ENCODE peak calls at places on chromosomes 7 and 10, in six cellular contexts. One of them, this sample, is unnamed.

GRCh38 chr10:129756912-129757861 is 206.9 kb downstream of the EBF3 start:
- DNase-seq in hypothalamus: no peak
- DNase-seq in activated naive CD8-positive, alpha-beta T cell treated with anti-CD3 and anti-CD28 coated beads, Interleukin-2, amount 50 U/mL, for 16 hours: no peak
- DNase-seq in HS-5: no peak
- DNase-seq in thoracic aorta: no peak
- DNase-seq in uterus: peak
- DNase-seq in this sample: no peak

GRCh38 chr10:78267070-78267469 is 233.4 kb downstream of the RPS24 start:
- DNase-seq in hypothalamus: no peak
- DNase-seq in activated naive CD8-positive, alpha-beta T cell treated with anti-CD3 and anti-CD28 coated beads, Interleukin-2, amount 50 U/mL, for 16 hours: no peak
- DNase-seq in HS-5: no peak
- DNase-seq in thoracic aorta: no peak
- DNase-seq in uterus: no peak
- DNase-seq in this sample: no peak

GRCh38 chr10:32878646-32879045 is 79.4 kb downstream of the ITGB1 start:
- DNase-seq in hypothalamus: no peak
- DNase-seq in activated naive CD8-positive, alpha-beta T cell treated with anti-CD3 and anti-CD28 coated beads, Interleukin-2, amount 50 U/mL, for 16 hours: no peak
- DNase-seq in HS-5: no peak
- DNase-seq in thoracic aorta: no peak
- DNase-seq in uterus: no peak
- DNase-seq in this sample: no peak

GRCh38 chr7:151808296-151809155 is 68.4 kb downstream of the PRKAG2 start:
- DNase-seq in hypothalamus: no peak
- DNase-seq in activated naive CD8-positive, alpha-beta T cell treated with anti-CD3 and anti-CD28 coated beads, Interleukin-2, amount 50 U/mL, for 16 hours: no peak
- DNase-seq in HS-5: peak
- DNase-seq in thoracic aorta: no peak
- DNase-seq in uterus: no peak
- DNase-seq in this sample: no peak

GRCh38 chr7:54956021-54956420 is 62.8 kb upstream of the EGFR start:
- DNase-seq in hypothalamus: no peak
- DNase-seq in activated naive CD8-positive, alpha-beta T cell treated with anti-CD3 and anti-CD28 coated beads, Interleukin-2, amount 50 U/mL, for 16 hours: no peak
- DNase-seq in HS-5: no peak
- DNase-seq in thoracic aorta: no peak
- DNase-seq in uterus: no peak
- DNase-seq in this sample: no peak

GRCh38 chr7:112547916-112548315 is 67.1 kb downstream of the LSMEM1 start:
- DNase-seq in hypothalamus: no peak
- DNase-seq in activated naive CD8-positive, alpha-beta T cell treated with anti-CD3 and anti-CD28 coated beads, Interleukin-2, amount 50 U/mL, for 16 hours: no peak
- DNase-seq in HS-5: no peak
- DNase-seq in thoracic aorta: no peak
- DNase-seq in uterus: no peak
- DNase-seq in this sample: no peak

GRCh38 chr7:151850484-151851159 is 26.3 kb downstream of the PRKAG2 start:
- DNase-seq in hypothalamus: no peak
- DNase-seq in activated naive CD8-positive, alpha-beta T cell treated with anti-CD3 and anti-CD28 coated beads, Interleukin-2, amount 50 U/mL, for 16 hours: no peak
- DNase-seq in HS-5: no peak
- DNase-seq in thoracic aorta: no peak
- DNase-seq in uterus: no peak
- DNase-seq in this sample: no peak

GRCh38 chr10:18140149-18140956 is at the start of gene CACNB2:
- DNase-seq in hypothalamus: no peak
- DNase-seq in activated naive CD8-positive, alpha-beta T cell treated with anti-CD3 and anti-CD28 coated beads, Interleukin-2, amount 50 U/mL, for 16 hours: no peak
- DNase-seq in HS-5: no peak
- DNase-seq in thoracic aorta: no peak
- DNase-seq in uterus: peak
- DNase-seq in this sample: peak

GRCh38 chr10:17022399-17022798 is 107.2 kb downstream of the CUBN start:
- DNase-seq in hypothalamus: no peak
- DNase-seq in activated naive CD8-positive, alpha-beta T cell treated with anti-CD3 and anti-CD28 coated beads, Interleukin-2, amount 50 U/mL, for 16 hours: no peak
- DNase-seq in HS-5: no peak
- DNase-seq in thoracic aorta: no peak
- DNase-seq in uterus: no peak
- DNase-seq in this sample: no peak

GRCh38 chr7:73891178-73891885 is 30.4 kb downstream of the TMEM270 start:
- DNase-seq in hypothalamus: no peak
- DNase-seq in activated naive CD8-positive, alpha-beta T cell treated with anti-CD3 and anti-CD28 coated beads, Interleukin-2, amount 50 U/mL, for 16 hours: no peak
- DNase-seq in HS-5: no peak
- DNase-seq in thoracic aorta: no peak
- DNase-seq in uterus: no peak
- DNase-seq in this sample: no peak

GRCh38 chr7:128791968-128792319 is at the start of gene CCDC136:
- DNase-seq in hypothalamus: no peak
- DNase-seq in activated naive CD8-positive, alpha-beta T cell treated with anti-CD3 and anti-CD28 coated beads, Interleukin-2, amount 50 U/mL, for 16 hours: no peak
- DNase-seq in HS-5: no peak
- DNase-seq in thoracic aorta: no peak
- DNase-seq in uterus: no peak
- DNase-seq in this sample: peak

GRCh38 chr10:96395931-96396877 is 37.4 kb upstream of the OPALIN start:
- DNase-seq in hypothalamus: no peak
- DNase-seq in activated naive CD8-positive, alpha-beta T cell treated with anti-CD3 and anti-CD28 coated beads, Interleukin-2, amount 50 U/mL, for 16 hours: peak
- DNase-seq in HS-5: peak
- DNase-seq in thoracic aorta: no peak
- DNase-seq in uterus: peak
- DNase-seq in this sample: peak

GRCh38 chr7:29274156-29275017 is 79.8 kb downstream of the CHN2 start:
- DNase-seq in hypothalamus: no peak
- DNase-seq in activated naive CD8-positive, alpha-beta T cell treated with anti-CD3 and anti-CD28 coated beads, Interleukin-2, amount 50 U/mL, for 16 hours: no peak
- DNase-seq in HS-5: no peak
- DNase-seq in thoracic aorta: no peak
- DNase-seq in uterus: no peak
- DNase-seq in this sample: peak

GRCh38 chr10:79260803-79261740 is 86.2 kb upstream of the PPIF start:
- DNase-seq in hypothalamus: no peak
- DNase-seq in activated naive CD8-positive, alpha-beta T cell treated with anti-CD3 and anti-CD28 coated beads, Interleukin-2, amount 50 U/mL, for 16 hours: no peak
- DNase-seq in HS-5: no peak
- DNase-seq in thoracic aorta: no peak
- DNase-seq in uterus: peak
- DNase-seq in this sample: no peak

GRCh38 chr7:121003986-121004685 is 15.6 kb downstream of the CPED1 start:
- DNase-seq in hypothalamus: no peak
- DNase-seq in activated naive CD8-positive, alpha-beta T cell treated with anti-CD3 and anti-CD28 coated beads, Interleukin-2, amount 50 U/mL, for 16 hours: no peak
- DNase-seq in HS-5: no peak
- DNase-seq in thoracic aorta: no peak
- DNase-seq in uterus: peak
- DNase-seq in this sample: no peak

GRCh38 chr7:87370660-87371180 is 25.3 kb downstream of the CROT start:
- DNase-seq in hypothalamus: no peak
- DNase-seq in activated naive CD8-positive, alpha-beta T cell treated with anti-CD3 and anti-CD28 coated beads, Interleukin-2, amount 50 U/mL, for 16 hours: no peak
- DNase-seq in HS-5: no peak
- DNase-seq in thoracic aorta: no peak
- DNase-seq in uterus: no peak
- DNase-seq in this sample: no peak

GRCh38 chr10:34305189-34305588 is 509.9 kb downstream of the PARD3 start:
- DNase-seq in hypothalamus: no peak
- DNase-seq in activated naive CD8-positive, alpha-beta T cell treated with anti-CD3 and anti-CD28 coated beads, Interleukin-2, amount 50 U/mL, for 16 hours: no peak
- DNase-seq in HS-5: no peak
- DNase-seq in thoracic aorta: no peak
- DNase-seq in uterus: no peak
- DNase-seq in this sample: no peak

GRCh38 chr7:122006687-122007086 is 133.7 kb downstream of the PTPRZ1 start:
- DNase-seq in hypothalamus: no peak
- DNase-seq in activated naive CD8-positive, alpha-beta T cell treated with anti-CD3 and anti-CD28 coated beads, Interleukin-2, amount 50 U/mL, for 16 hours: no peak
- DNase-seq in HS-5: no peak
- DNase-seq in thoracic aorta: no peak
- DNase-seq in uterus: no peak
- DNase-seq in this sample: no peak

GRCh38 chr10:67520924-67521520 is 175.0 kb downstream of the CTNNA3 start:
- DNase-seq in hypothalamus: no peak
- DNase-seq in activated naive CD8-positive, alpha-beta T cell treated with anti-CD3 and anti-CD28 coated beads, Interleukin-2, amount 50 U/mL, for 16 hours: no peak
- DNase-seq in HS-5: peak
- DNase-seq in thoracic aorta: no peak
- DNase-seq in uterus: peak
- DNase-seq in this sample: peak

GRCh38 chr7:27128034-27128433 is 2.5 kb downstream of the HOXA4 start:
- DNase-seq in hypothalamus: no peak
- DNase-seq in activated naive CD8-positive, alpha-beta T cell treated with anti-CD3 and anti-CD28 coated beads, Interleukin-2, amount 50 U/mL, for 16 hours: no peak
- DNase-seq in HS-5: no peak
- DNase-seq in thoracic aorta: no peak
- DNase-seq in uterus: no peak
- DNase-seq in this sample: no peak

GRCh38 chr7:13803134-13803533 is 186.3 kb downstream of the ETV1 start:
- DNase-seq in hypothalamus: no peak
- DNase-seq in activated naive CD8-positive, alpha-beta T cell treated with anti-CD3 and anti-CD28 coated beads, Interleukin-2, amount 50 U/mL, for 16 hours: no peak
- DNase-seq in HS-5: no peak
- DNase-seq in thoracic aorta: no peak
- DNase-seq in uterus: no peak
- DNase-seq in this sample: no peak

GRCh38 chr7:55546826-55547225 is 25.5 kb downstream of the VOPP1 start:
- DNase-seq in hypothalamus: no peak
- DNase-seq in activated naive CD8-positive, alpha-beta T cell treated with anti-CD3 and anti-CD28 coated beads, Interleukin-2, amount 50 U/mL, for 16 hours: no peak
- DNase-seq in HS-5: peak
- DNase-seq in thoracic aorta: peak
- DNase-seq in uterus: peak
- DNase-seq in this sample: peak

GRCh38 chr10:126036515-126036914 is 140.2 kb downstream of the FANK1 start:
- DNase-seq in hypothalamus: no peak
- DNase-seq in activated naive CD8-positive, alpha-beta T cell treated with anti-CD3 and anti-CD28 coated beads, Interleukin-2, amount 50 U/mL, for 16 hours: no peak
- DNase-seq in HS-5: no peak
- DNase-seq in thoracic aorta: no peak
- DNase-seq in uterus: no peak
- DNase-seq in this sample: no peak

GRCh38 chr7:44982970-44983369 is 4.2 kb upstream of the MYO1G start:
- DNase-seq in hypothalamus: no peak
- DNase-seq in activated naive CD8-positive, alpha-beta T cell treated with anti-CD3 and anti-CD28 coated beads, Interleukin-2, amount 50 U/mL, for 16 hours: no peak
- DNase-seq in HS-5: no peak
- DNase-seq in thoracic aorta: no peak
- DNase-seq in uterus: no peak
- DNase-seq in this sample: no peak

GRCh38 chr7:30458311-30458710 is 20.3 kb downstream of the NOD1 start:
- DNase-seq in hypothalamus: no peak
- DNase-seq in activated naive CD8-positive, alpha-beta T cell treated with anti-CD3 and anti-CD28 coated beads, Interleukin-2, amount 50 U/mL, for 16 hours: no peak
- DNase-seq in HS-5: no peak
- DNase-seq in thoracic aorta: no peak
- DNase-seq in uterus: no peak
- DNase-seq in this sample: no peak

GRCh38 chr10:88289342-88289741 is 293.8 kb downstream of the RNLS start:
- DNase-seq in hypothalamus: no peak
- DNase-seq in activated naive CD8-positive, alpha-beta T cell treated with anti-CD3 and anti-CD28 coated beads, Interleukin-2, amount 50 U/mL, for 16 hours: no peak
- DNase-seq in HS-5: no peak
- DNase-seq in thoracic aorta: no peak
- DNase-seq in uterus: no peak
- DNase-seq in this sample: no peak

GRCh38 chr7:6299774-6300173 is 27.4 kb upstream of the CYTH3 start:
- DNase-seq in hypothalamus: no peak
- DNase-seq in activated naive CD8-positive, alpha-beta T cell treated with anti-CD3 and anti-CD28 coated beads, Interleukin-2, amount 50 U/mL, for 16 hours: no peak
- DNase-seq in HS-5: no peak
- DNase-seq in thoracic aorta: no peak
- DNase-seq in uterus: no peak
- DNase-seq in this sample: no peak

GRCh38 chr10:60043561-60043960 is 137.2 kb upstream of the CCDC6 start:
- DNase-seq in hypothalamus: no peak
- DNase-seq in activated naive CD8-positive, alpha-beta T cell treated with anti-CD3 and anti-CD28 coated beads, Interleukin-2, amount 50 U/mL, for 16 hours: no peak
- DNase-seq in HS-5: no peak
- DNase-seq in thoracic aorta: no peak
- DNase-seq in uterus: no peak
- DNase-seq in this sample: no peak

GRCh38 chr7:42880392-42880791 is 31.5 kb downstream of the C7orf25 start:
- DNase-seq in hypothalamus: no peak
- DNase-seq in activated naive CD8-positive, alpha-beta T cell treated with anti-CD3 and anti-CD28 coated beads, Interleukin-2, amount 50 U/mL, for 16 hours: no peak
- DNase-seq in HS-5: no peak
- DNase-seq in thoracic aorta: no peak
- DNase-seq in uterus: no peak
- DNase-seq in this sample: no peak

GRCh38 chr10:78905940-78906308 is 162.8 kb upstream of the ZMIZ1 start:
- DNase-seq in hypothalamus: no peak
- DNase-seq in activated naive CD8-positive, alpha-beta T cell treated with anti-CD3 and anti-CD28 coated beads, Interleukin-2, amount 50 U/mL, for 16 hours: no peak
- DNase-seq in HS-5: no peak
- DNase-seq in thoracic aorta: no peak
- DNase-seq in uterus: peak
- DNase-seq in this sample: no peak

GRCh38 chr7:14340415-14341079 is 351.1 kb upstream of the ETV1 start:
- DNase-seq in hypothalamus: no peak
- DNase-seq in activated naive CD8-positive, alpha-beta T cell treated with anti-CD3 and anti-CD28 coated beads, Interleukin-2, amount 50 U/mL, for 16 hours: no peak
- DNase-seq in HS-5: no peak
- DNase-seq in thoracic aorta: no peak
- DNase-seq in uterus: no peak
- DNase-seq in this sample: no peak

GRCh38 chr7:41674505-41675023 is 28.3 kb downstream of the INHBA start:
- DNase-seq in hypothalamus: no peak
- DNase-seq in activated naive CD8-positive, alpha-beta T cell treated with anti-CD3 and anti-CD28 coated beads, Interleukin-2, amount 50 U/mL, for 16 hours: no peak
- DNase-seq in HS-5: no peak
- DNase-seq in thoracic aorta: no peak
- DNase-seq in uterus: no peak
- DNase-seq in this sample: no peak

GRCh38 chr10:133388265-133388972 is 5.5 kb upstream of the MTG1 start:
- DNase-seq in hypothalamus: no peak
- DNase-seq in activated naive CD8-positive, alpha-beta T cell treated with anti-CD3 and anti-CD28 coated beads, Interleukin-2, amount 50 U/mL, for 16 hours: no peak
- DNase-seq in HS-5: no peak
- DNase-seq in thoracic aorta: no peak
- DNase-seq in uterus: peak
- DNase-seq in this sample: no peak

GRCh38 chr7:121516791-121517305 is 120.7 kb upstream of the FAM3C start:
- DNase-seq in hypothalamus: no peak
- DNase-seq in activated naive CD8-positive, alpha-beta T cell treated with anti-CD3 and anti-CD28 coated beads, Interleukin-2, amount 50 U/mL, for 16 hours: no peak
- DNase-seq in HS-5: no peak
- DNase-seq in thoracic aorta: no peak
- DNase-seq in uterus: peak
- DNase-seq in this sample: no peak

GRCh38 chr7:67475293-67475692 is 478.7 kb downstream of the TYW1 start:
- DNase-seq in hypothalamus: no peak
- DNase-seq in activated naive CD8-positive, alpha-beta T cell treated with anti-CD3 and anti-CD28 coated beads, Interleukin-2, amount 50 U/mL, for 16 hours: no peak
- DNase-seq in HS-5: no peak
- DNase-seq in thoracic aorta: no peak
- DNase-seq in uterus: no peak
- DNase-seq in this sample: no peak

GRCh38 chr10:112491144-112491543 is 44.1 kb downstream of the VTI1A start:
- DNase-seq in hypothalamus: no peak
- DNase-seq in activated naive CD8-positive, alpha-beta T cell treated with anti-CD3 and anti-CD28 coated beads, Interleukin-2, amount 50 U/mL, for 16 hours: no peak
- DNase-seq in HS-5: no peak
- DNase-seq in thoracic aorta: no peak
- DNase-seq in uterus: no peak
- DNase-seq in this sample: no peak

This sample was measured in frontal cortex.